ENCODE peak calls at places on chromosome 5, in six cellular contexts. T is fibroblast of lung; X is pancreas; R is heart left ventricle; H is naive thymus-derived CD4-positive, alpha-beta T cell; C is CD8-positive, alpha-beta T cell. Z is an unnamed sample. For H3K4me1, the result is how much of the 10 kb centered on the place peaks cover.

GRCh38 chr5:81601912-81602311 is 149.0 kb downstream of the SSBP2 start:
- DNase-seq in T (peak), X (no peak), R (no peak), H (no peak), C (no peak), Z (no peak)

GRCh38 chr5:32814141-32814540 is 103.0 kb downstream of the NPR3 start:
- DNase-seq in T (peak), X (no peak), R (no peak), H (no peak), C (no peak), Z (no peak)

GRCh38 chr5:116953251-116953934 is 378.8 kb upstream of the SEMA6A start:
- DNase-seq in T (no peak), X (no peak), R (no peak), H (no peak), C (no peak), Z (no peak)

GRCh38 chr5:80034962-80035821 is at the start of gene THBS4:
- DNase-seq in T (no peak), X (no peak), R (peak), H (no peak), C (no peak), Z (no peak)

GRCh38 chr5:115947260-115947659 is 15.0 kb upstream of the LVRN start:
- DNase-seq in T (peak), X (no peak), R (no peak), H (no peak), C (no peak), Z (no peak)

GRCh38 chr5:82564963-82565362 is 286.8 kb upstream of the RPS23 start:
- DNase-seq in T (no peak), X (no peak), R (no peak), H (no peak), C (no peak), Z (no peak)

GRCh38 chr5:65927497-65928340 is 1.3 kb downstream of the ERBIN start:
- DNase-seq in T (peak), X (peak), R (no peak), H (no peak), C (no peak), Z (peak)

GRCh38 chr5:67644221-67644920 is 447.8 kb upstream of the CD180 start:
- DNase-seq in T (no peak), X (no peak), R (no peak), H (no peak), C (no peak), Z (no peak)

GRCh38 chr5:132689518-132689917 is 15.7 kb downstream of the IL4 start:
- DNase-seq in T (no peak), X (no peak), R (no peak), H (no peak), C (no peak), Z (no peak)

GRCh38 chr5:149147673-149148072 is 6.4 kb downstream of the ABLIM3 start:
- DNase-seq in T (no peak), X (no peak), R (no peak), H (no peak), C (no peak), Z (no peak)

GRCh38 chr5:96572864-96573512 is 89.2 kb upstream of the CAST start:
- DNase-seq in T (peak), X (no peak), R (no peak), H (no peak), C (no peak), Z (no peak)

GRCh38 chr5:79448336-79448735 is 65.6 kb downstream of the HOMER1 start:
- DNase-seq in T (peak), X (no peak), R (no peak), H (no peak), C (no peak), Z (no peak)

GRCh38 chr5:1791176-1791575 is 8.5 kb downstream of the MRPL36 start:
- DNase-seq in T (no peak), X (no peak), R (no peak), H (no peak), C (no peak), Z (no peak)
- H3K4me1 ChIP-seq in T (under half), X (under half), R (under half), H (under half), C (half or more), Z (under half)

GRCh38 chr5:76845890-76846289 is 3.9 kb upstream of the S100Z start:
- DNase-seq in T (no peak), X (no peak), R (no peak), H (no peak), C (no peak), Z (no peak)

GRCh38 chr5:76851713-76852369 is 2.0 kb downstream of the S100Z start:
- DNase-seq in T (no peak), X (no peak), R (peak), H (no peak), C (no peak), Z (no peak)

GRCh38 chr5:76850543-76851140 is 828 bp downstream of the S100Z start:
- DNase-seq in T (no peak), X (no peak), R (no peak), H (no peak), C (no peak), Z (no peak)

GRCh38 chr5:76852716-76853115 is 2.9 kb downstream of the S100Z start:
- DNase-seq in T (no peak), X (no peak), R (no peak), H (no peak), C (no peak), Z (no peak)

GRCh38 chr5:76849767-76850291 is at the start of gene S100Z:
- DNase-seq in T (peak), X (no peak), R (no peak), H (peak), C (peak), Z (no peak)
- H3K4me3 ChIP-seq in T (no peak), X (no peak), R (peak), H (no peak), C (no peak), Z (no peak)

GRCh38 chr5:109744261-109744660 is 54.5 kb downstream of the MAN2A1 start:
- DNase-seq in T (no peak), X (no peak), R (no peak), H (no peak), C (no peak), Z (no peak)

GRCh38 chr5:109741390-109741789 is 51.7 kb downstream of the MAN2A1 start:
- DNase-seq in T (no peak), X (no peak), R (no peak), H (no peak), C (no peak), Z (no peak)

GRCh38 chr5:109743770-109744212 is 54.1 kb downstream of the MAN2A1 start:
- DNase-seq in T (peak), X (no peak), R (no peak), H (no peak), C (no peak), Z (no peak)

GRCh38 chr5:109740329-109740728 is 50.6 kb downstream of the MAN2A1 start:
- DNase-seq in T (peak), X (no peak), R (no peak), H (no peak), C (no peak), Z (no peak)

DNA sequence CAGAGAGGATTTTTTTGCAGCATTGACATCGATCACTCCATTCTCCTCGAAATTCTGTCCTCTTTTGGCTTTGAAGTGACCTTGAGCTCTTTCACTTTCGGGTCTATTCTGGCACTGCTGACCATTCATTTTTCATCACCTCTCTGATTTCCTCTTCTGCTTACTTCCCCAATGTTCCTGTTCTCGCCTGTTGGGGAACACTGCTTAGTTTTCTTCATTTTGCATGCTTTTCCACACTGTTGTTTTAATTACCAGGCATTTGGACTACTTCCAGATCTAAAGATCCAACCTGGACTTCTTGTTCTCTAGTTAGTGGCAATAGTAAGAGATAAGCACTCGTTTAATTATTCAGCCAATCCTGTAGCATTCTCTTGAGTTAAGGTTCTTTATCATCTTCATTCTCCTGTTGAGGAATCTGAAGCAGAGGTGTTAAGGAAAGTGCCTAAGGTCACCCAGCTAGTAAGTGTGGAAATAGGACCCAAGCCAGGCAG is 53.4 kb downstream of the MAN2A1 start:
- DNase-seq in T (no peak), X (no peak), R (no peak), H (no peak), C (no peak), Z (no peak)
- H3K27ac ChIP-seq in T (peak), X (no peak), R (no peak), H (no peak), C (no peak), Z (no peak)

GRCh38 chr5:27742805-27743204 is 704.4 kb upstream of the CDH9 start:
- DNase-seq in T (no peak), X (no peak), R (no peak), H (no peak), C (no peak), Z (no peak)
- H3K4me1 ChIP-seq in T (under half), X (under half), R (under half), H (under half), C (under half), Z (under half)

DNA sequence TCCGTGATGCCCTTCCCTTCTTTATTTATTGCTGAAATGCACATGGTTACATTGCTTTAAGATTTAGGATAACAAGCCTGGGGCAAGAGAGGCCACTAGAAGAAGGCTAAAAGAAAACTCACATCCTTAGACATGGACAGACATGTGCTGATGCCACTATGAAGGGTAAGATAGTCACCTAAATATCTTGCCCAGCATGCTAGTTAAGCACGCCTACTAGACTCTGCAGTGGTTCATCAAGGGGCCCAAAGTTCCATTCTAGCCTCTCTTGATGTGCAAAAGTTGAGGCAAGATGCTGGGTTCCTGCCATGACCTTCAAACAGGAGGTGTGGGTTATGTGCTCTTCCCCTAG is 49.3 kb downstream of the GRAMD2B start:
- DNase-seq in T (no peak), X (no peak), R (no peak), H (no peak), C (no peak), Z (no peak)
- H3K4me3 ChIP-seq in T (no peak), X (no peak), R (no peak), H (no peak), C (no peak), Z (no peak)

GRCh38 chr5:123708074-123708806 is 196.3 kb downstream of the CSNK1G3 start:
- DNase-seq in T (peak), X (no peak), R (no peak), H (no peak), C (no peak), Z (peak)
- H3K27ac ChIP-seq in T (peak), X (no peak), R (no peak), H (no peak), C (no peak), Z (no peak)